ENCODE peak calls at places on chromosomes 1 and 21, in nine cellular contexts. W is K562; K is CD8-positive, alpha-beta T cell; R is brain microvascular endothelial cell; D is type B pancreatic cell; P is heart left ventricle; Z is GM20000; X is keratinocyte; T is upper lobe of right lung. B is an unnamed sample.

GRCh38 chr1:23122023-23122738 is 46.5 kb downstream of the LUZP1 start:
- DNase-seq in W (no peak), K (no peak), R (no peak), D (no peak), P (no peak), Z (no peak), X (no peak), T (no peak), B (no peak)

GRCh38 chr1:5989731-5990271 is 2.4 kb downstream of the NPHP4 start:
- DNase-seq in W (no peak), K (no peak), R (no peak), D (no peak), P (peak), Z (no peak), X (no peak), T (peak), B (peak)

GRCh38 chr1:208731976-208732821 is 488.0 kb upstream of the PLXNA2 start:
- DNase-seq in W (no peak), K (no peak), R (no peak), D (no peak), P (no peak), Z (peak), X (no peak), T (no peak), B (no peak)

GRCh38 chr21:17781524-17781923 is 37.6 kb downstream of the C21orf91 start:
- DNase-seq in W (no peak), K (no peak), R (no peak), D (no peak), P (no peak), Z (no peak), X (no peak), T (no peak), B (no peak)

GRCh38 chr1:63524166-63524565 is 841 bp downstream of the EFCAB7 start:
- DNase-seq in W (no peak), K (no peak), R (no peak), D (no peak), P (no peak), Z (no peak), X (no peak), T (no peak), B (no peak)

GRCh38 chr1:1132042-1132927 is 16.4 kb upstream of the C1orf159 start:
- DNase-seq in W (no peak), K (no peak), R (no peak), D (no peak), P (no peak), Z (no peak), X (no peak), T (peak), B (no peak)

GRCh38 chr1:63807063-63807462 is 33.2 kb downstream of the ROR1 start:
- DNase-seq in W (no peak), K (no peak), R (no peak), D (no peak), P (no peak), Z (no peak), X (no peak), T (no peak), B (no peak)

GRCh38 chr1:202821467-202821866 is 10.7 kb downstream of the PCAT6 start:
- DNase-seq in W (no peak), K (no peak), R (no peak), D (no peak), P (no peak), Z (no peak), X (no peak), T (no peak), B (no peak)

GRCh38 chr1:1291611-1292441 is 11.6 kb downstream of the SCNN1D start:
- DNase-seq in W (peak), K (peak), R (peak), D (no peak), P (peak), Z (peak), X (no peak), T (peak), B (no peak)

GRCh38 chr1:183411091-183411490 is 7.1 kb downstream of the NMNAT2 start:
- DNase-seq in W (no peak), K (no peak), R (no peak), D (no peak), P (no peak), Z (no peak), X (no peak), T (no peak), B (no peak)

GRCh38 chr1:214707306-214708087 is 104.5 kb downstream of the CENPF start:
- DNase-seq in W (no peak), K (no peak), R (peak), D (no peak), P (no peak), Z (no peak), X (no peak), T (no peak), B (no peak)

GRCh38 chr1:57279909-57280666 is 143.8 kb downstream of the DAB1 start:
- DNase-seq in W (no peak), K (no peak), R (no peak), D (no peak), P (no peak), Z (no peak), X (peak), T (no peak), B (no peak)

GRCh38 chr1:111989531-111990025 is at the start of gene KCND3:
- DNase-seq in W (no peak), K (no peak), R (no peak), D (peak), P (peak), Z (peak), X (no peak), T (peak), B (no peak)

GRCh38 chr1:111990878-111991760 is 1.7 kb upstream of the KCND3 start:
- DNase-seq in W (peak), K (no peak), R (no peak), D (no peak), P (peak), Z (no peak), X (no peak), T (peak), B (peak)

GRCh38 chr1:111988743-111989453 is 570 bp downstream of the KCND3 start:
- DNase-seq in W (no peak), K (no peak), R (no peak), D (no peak), P (peak), Z (no peak), X (no peak), T (peak), B (no peak)

GRCh38 chr1:111988377-111988742 is 1.1 kb downstream of the KCND3 start:
- DNase-seq in W (no peak), K (no peak), R (no peak), D (no peak), P (no peak), Z (no peak), X (no peak), T (no peak), B (no peak)

DNA sequence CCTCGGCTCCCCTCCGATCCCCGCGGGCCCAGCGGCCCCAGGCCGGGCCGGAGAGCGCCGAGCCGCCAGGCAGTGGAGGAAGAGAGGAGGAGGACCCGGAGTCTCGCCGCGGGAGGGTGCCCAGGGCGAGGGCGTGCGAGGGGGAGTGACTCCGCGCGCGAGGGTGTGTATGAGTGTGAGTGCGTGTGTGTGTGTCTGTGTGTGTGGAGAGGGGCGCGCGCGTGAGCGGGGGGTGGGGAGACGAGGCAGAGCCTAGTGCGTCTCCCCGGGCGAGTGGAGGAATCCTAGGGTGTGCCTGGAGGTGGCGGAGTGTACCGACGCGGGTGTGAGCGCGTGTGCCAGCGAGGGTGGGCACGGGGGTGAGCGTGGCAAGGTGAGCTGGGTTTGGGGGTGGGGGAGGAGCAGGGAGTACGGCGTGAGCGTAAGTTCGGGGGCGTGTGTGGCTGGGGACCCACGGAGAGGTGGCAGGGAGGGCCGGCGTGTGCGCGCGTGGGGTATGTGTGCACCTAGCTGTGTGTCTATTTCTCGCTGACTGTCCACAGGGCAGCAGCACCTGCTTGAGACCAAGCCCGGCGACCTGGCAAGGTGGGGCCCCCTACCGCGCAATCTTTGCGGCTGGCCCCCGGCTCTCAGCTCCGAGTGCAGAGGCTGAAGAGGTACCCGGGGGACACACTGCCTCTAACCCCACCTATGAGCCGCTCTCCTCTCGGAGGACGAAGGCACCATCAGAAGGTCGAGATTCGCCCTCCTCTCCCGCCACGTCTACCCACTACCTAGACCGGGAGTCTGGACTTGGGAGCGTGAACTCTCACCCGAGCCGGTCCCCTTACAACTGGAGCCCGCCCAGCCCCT is 784 bp upstream of the KCND3 start:
- DNase-seq in W (no peak), K (no peak), R (no peak), D (peak), P (peak), Z (no peak), X (no peak), T (peak), B (peak)
- TF ChIP-seq CTCF in W (no peak), K (no peak), R (no peak), D (no peak), P (no peak), Z (no peak), X (peak), T (no peak), B (peak)

DNA sequence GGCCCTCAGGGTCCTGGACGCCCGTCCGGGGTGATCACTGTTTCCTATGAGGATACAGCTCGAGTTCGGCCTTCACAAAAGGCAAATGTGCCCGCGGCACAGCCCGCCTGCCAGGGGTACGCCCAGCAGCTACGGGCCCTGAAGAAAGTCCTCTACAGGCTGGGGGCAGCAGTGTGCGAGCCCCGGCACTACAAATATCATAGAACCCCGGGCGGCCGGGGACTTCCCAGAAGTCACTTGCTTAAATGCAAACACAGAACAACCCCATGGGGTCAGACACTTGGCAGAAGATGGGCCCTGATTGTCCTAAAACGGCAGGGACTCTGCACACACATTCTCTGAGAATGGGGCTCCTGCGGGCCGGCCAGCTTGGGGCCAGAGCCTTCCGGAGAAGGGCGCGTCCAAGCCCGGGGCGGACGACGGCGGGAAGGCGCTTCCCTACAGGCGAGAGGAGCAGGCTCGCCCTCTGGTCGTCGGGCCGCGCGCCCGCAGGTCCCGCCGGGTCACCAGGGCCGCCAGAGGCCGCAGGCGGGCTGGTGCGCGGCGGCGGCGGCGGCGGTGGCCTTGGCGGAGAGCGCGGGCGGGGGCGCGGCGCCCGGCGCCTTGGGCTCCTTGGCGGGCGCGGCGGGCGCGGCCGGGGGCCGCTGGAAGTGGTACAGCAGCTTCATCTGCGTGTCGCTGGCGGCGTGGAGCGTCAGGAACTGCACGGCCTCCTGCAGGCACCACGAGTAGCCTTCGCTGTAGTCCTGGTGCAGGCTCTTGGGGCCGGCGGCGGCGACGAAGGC is 905 bp downstream of the HES5 start:
- DNase-seq in W (peak), K (peak), R (no peak), D (no peak), P (peak), Z (peak), X (no peak), T (no peak), B (no peak)
- TF ChIP-seq CTCF in W (peak), K (no peak), R (peak), D (no peak), P (peak), Z (peak), X (no peak), T (peak), B (peak)

GRCh38 chr1:40151457-40152079 is 9.6 kb upstream of the RLF start:
- DNase-seq in W (no peak), K (no peak), R (no peak), D (no peak), P (no peak), Z (no peak), X (no peak), T (no peak), B (no peak)

GRCh38 chr1:40155910-40156309 is 5.3 kb upstream of the RLF start:
- DNase-seq in W (no peak), K (no peak), R (no peak), D (no peak), P (no peak), Z (no peak), X (no peak), T (no peak), B (no peak)

DNA sequence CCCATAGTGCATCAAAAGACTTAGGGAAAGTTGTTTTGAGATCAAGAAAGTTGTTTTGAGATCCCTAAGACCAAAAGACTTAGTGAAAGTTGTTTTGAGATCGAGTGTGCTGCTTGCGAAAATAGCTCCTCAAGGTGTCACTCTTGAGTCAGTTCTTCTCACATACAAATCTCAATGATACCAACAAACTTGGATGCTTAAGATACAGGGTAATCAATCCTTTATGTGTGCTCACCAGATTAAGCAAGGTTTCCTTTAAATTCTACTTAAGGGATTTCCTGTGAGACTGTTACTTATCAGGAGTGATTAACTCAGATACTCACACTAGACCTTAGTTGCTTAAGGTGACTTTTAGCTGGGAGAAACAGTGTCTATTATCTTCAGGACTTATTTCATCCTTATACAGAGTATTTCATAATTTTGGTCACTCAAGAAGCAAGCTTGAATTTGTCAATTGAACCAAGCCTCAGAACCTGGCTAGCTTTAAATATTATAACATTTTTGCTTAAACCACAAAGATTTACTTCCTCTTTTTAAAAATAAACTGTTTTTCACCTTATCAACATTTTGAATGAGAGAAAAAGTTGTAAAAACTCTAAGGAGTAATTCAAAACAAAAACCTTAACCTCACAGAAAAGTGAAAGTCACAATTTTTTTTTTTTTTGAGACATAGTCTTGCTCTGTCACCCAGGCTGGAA is 8.0 kb upstream of the RLF start:
- DNase-seq in W (peak), K (peak), R (peak), D (no peak), P (no peak), Z (peak), X (peak), T (no peak), B (no peak)
- TF ChIP-seq CTCF in W (peak), K (peak), R (peak), D (peak), P (peak), Z (peak), X (peak), T (peak), B (peak)

GRCh38 chr21:39523930-39524329 is 72.2 kb downstream of the SH3BGR start:
- DNase-seq in W (no peak), K (no peak), R (no peak), D (no peak), P (no peak), Z (no peak), X (no peak), T (no peak), B (no peak)
- TF ChIP-seq CTCF in W (no peak), K (no peak), R (no peak), D (no peak), P (no peak), Z (no peak), X (no peak), T (no peak), B (no peak)

DNA sequence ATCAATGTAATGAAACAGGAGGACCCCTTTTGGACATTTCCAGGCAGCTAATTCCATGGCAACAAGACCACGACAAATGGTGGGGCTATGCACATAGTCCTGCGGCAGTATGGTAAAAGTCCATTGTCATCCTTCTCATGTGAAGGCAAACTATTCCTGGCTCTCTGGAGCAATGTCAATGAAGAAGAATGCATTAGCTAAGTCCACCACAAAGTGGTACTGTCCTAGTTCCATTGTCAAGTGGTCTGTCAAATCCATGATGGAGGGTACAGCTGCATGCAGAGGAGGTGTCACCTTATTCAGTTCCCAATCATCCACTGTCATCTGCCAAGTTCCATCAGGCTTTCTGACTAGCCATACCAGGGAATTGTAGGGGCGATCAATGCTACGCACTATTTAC is 110.1 kb downstream of the GDAP2 start:
- DNase-seq in W (no peak), K (no peak), R (no peak), D (no peak), P (no peak), Z (no peak), X (no peak), T (no peak), B (no peak)
- TF ChIP-seq CTCF in W (no peak), K (no peak), R (no peak), D (no peak), P (no peak), Z (no peak), X (no peak), T (no peak), B (no peak)

DNA sequence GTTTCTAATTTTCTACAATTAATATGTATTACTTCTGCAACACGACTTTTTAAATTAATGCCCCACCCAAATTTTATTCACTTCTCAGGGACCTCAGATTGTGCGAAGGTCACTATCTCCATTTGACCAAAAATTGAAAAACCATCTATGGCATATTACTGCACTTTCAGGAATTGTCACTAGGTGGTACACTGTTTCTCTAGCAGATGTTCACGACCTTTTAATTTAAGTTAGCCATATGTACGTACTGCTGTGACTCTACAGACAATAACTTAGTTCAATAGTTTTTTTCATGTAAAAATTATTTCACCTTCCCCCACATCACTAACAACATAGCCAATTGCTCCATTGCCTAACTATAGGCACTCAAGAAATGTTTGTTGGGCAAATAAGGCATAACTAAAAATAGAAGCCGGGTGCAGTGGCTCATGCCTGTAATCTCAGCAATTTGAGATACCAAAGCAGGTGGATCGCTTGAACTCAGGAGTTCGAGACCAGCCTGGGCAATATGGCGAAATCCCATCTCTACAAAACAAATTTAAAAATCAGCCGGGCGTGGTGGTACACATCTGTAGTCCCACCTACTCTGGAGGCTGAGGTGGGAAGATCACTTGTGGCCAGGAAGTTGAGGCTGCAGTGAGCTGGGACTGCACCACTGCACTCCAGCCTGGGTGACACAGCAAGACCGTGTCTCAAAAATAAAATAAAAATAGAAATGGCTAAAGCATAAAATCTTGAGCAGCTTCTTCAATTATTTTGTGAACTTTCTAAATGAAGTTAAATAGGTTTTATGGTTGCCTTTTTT is 75.7 kb upstream of the PKN2 start:
- DNase-seq in W (peak), K (no peak), R (peak), D (no peak), P (no peak), Z (peak), X (no peak), T (no peak), B (no peak)
- TF ChIP-seq CTCF in W (peak), K (peak), R (peak), D (peak), P (no peak), Z (peak), X (no peak), T (peak), B (peak)